ENCODE peak calls at places on chromosomes 6 and 20, in five cellular contexts. H is Panc1, B is HCT116, D is GM23338, E is HepG2. Y is an unnamed sample.

GRCh38 chr6:33944686-33945411 is 141.0 kb upstream of the MLN start:
- DNase-seq in D (peak), H (no peak), E (no peak), B (no peak), Y (no peak)

GRCh38 chr20:37920679-37921322 is 17.9 kb downstream of the VSTM2L start:
- DNase-seq in D (no peak), E (no peak), B (no peak), H (no peak), Y (no peak)

GRCh38 chr6:43096451-43097097 is 20.5 kb downstream of the PTK7 start:
- DNase-seq in E (no peak), H (no peak), D (peak), B (no peak), Y (no peak)

GRCh38 chr20:64151634-64152530 is 12.4 kb upstream of the MYT1 start:
- DNase-seq in B (peak), H (no peak), E (peak), D (peak), Y (no peak)

GRCh38 chr6:5179917-5180316 is 80.8 kb downstream of the LYRM4 start:
- DNase-seq in D (no peak), B (no peak), E (no peak), H (no peak), Y (no peak)

GRCh38 chr6:57283096-57283495 is 34.3 kb upstream of the PRIM2 start:
- DNase-seq in D (no peak), E (no peak), B (no peak), H (no peak), Y (no peak)

GRCh38 chr6:99151634-99152344 is 197.7 kb downstream of the FAXC start:
- DNase-seq in E (peak), B (peak), H (peak), D (peak), Y (no peak)

GRCh38 chr6:129490551-129491245 is 219.3 kb downstream of the ARHGAP18 start:
- DNase-seq in E (peak), B (peak), H (peak), D (peak), Y (peak)

GRCh38 chr6:46972521-46972920 is 50.8 kb upstream of the ADGRF5 start:
- DNase-seq in B (no peak), E (no peak), H (no peak), D (no peak), Y (peak)

GRCh38 chr6:168188974-168189678 is 110.1 kb upstream of the FRMD1 start:
- DNase-seq in E (no peak), H (no peak), B (no peak), D (no peak), Y (no peak)

GRCh38 chr6:36771145-36771544 is 68.1 kb downstream of the CPNE5 start:
- DNase-seq in H (no peak), B (no peak), E (no peak), D (no peak), Y (no peak)

GRCh38 chr6:99521557-99522286 is 6.5 kb upstream of the USP45 start:
- DNase-seq in D (peak), E (peak), H (no peak), B (no peak), Y (no peak)

GRCh38 chr6:158492881-158493280 is 67.0 kb upstream of the TMEM181 start:
- DNase-seq in B (no peak), E (no peak), D (no peak), H (no peak), Y (no peak)

DNA sequence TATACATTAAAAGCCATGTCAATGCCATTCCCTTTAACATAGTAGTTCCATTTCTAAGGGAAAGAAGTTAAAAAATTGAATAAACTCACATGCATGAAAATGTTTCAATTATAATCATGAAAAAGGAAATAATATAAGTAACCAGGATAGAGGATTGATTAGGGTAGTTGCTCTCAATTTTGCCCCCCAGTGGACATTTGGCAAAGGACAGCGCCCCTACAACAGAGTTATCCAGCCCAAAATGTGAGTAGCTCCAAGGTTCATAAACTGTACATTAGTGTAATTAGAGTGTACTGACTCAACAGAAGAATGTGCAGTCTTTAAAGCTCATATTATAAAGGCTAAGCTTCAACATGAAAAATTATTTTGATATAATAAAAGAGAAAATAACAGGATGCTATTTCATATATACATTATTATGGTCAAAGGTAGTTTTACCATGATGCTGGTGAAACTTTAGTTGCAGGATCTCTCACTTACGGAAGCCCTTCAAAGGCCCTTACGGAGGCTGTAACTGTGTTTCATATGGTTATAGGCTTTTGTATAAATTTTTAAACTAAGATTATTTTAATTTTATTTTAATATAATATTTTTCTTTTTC is 403.4 kb downstream of the PLCB1 start:
- DNase-seq in H (no peak), B (no peak), D (peak), E (peak), Y (no peak)
- TF ChIP-seq POLR2AphosphoS5 in H (no peak), B (no peak), D (no peak), E (no peak), Y (no peak)

GRCh38 chr6:35750557-35750956 is 13.7 kb downstream of the ARMC12 start:
- DNase-seq in B (no peak), H (no peak), E (no peak), D (no peak), Y (no peak)
- TF ChIP-seq REST in B (no peak), H (no peak), E (no peak), D (no peak), Y (no peak)

GRCh38 chr20:57530327-57530981 is 5.5 kb upstream of the CTCFL start:
- DNase-seq in B (no peak), E (no peak), H (no peak), D (no peak), Y (no peak)
- TF ChIP-seq POLR2AphosphoS5 in B (no peak), E (no peak), H (no peak), D (no peak), Y (no peak)

DNA sequence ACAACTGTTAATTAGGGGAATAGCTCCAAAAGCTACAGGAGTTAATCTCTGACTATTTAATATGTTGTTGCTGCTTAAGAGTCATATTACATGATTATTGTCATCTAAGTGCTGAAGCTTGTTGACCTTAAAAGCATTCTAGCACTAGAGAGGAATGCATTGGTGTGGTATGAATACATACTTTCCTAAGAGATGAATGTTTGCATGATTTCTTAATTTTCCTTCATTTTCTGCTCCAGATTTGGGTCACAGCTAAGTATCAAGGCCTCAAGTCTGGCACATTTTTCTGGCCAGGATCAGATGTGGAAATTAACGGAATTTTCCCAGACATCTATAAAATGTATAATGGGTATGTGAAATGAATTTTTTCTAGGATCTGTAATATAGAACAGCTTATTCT is 53.5 kb downstream of the ENPP1 start:
- DNase-seq in H (no peak), B (no peak), D (no peak), E (no peak), Y (no peak)
- TF ChIP-seq REST in H (no peak), B (no peak), D (no peak), E (no peak), Y (no peak)

GRCh38 chr6:141552463-141552862 is 580.3 kb upstream of the GJE1 start:
- DNase-seq in H (peak), B (peak), E (peak), D (no peak), Y (no peak)
- TF ChIP-seq POLR2AphosphoS5 in H (peak), B (peak), E (no peak), D (no peak), Y (no peak)

GRCh38 chr6:26205625-26206574 is 118.7 kb downstream of the HFE start:
- DNase-seq in B (peak), D (peak), E (peak), H (no peak), Y (peak)
- TF ChIP-seq REST in B (no peak), D (no peak), E (no peak), H (no peak), Y (no peak)

DNA sequence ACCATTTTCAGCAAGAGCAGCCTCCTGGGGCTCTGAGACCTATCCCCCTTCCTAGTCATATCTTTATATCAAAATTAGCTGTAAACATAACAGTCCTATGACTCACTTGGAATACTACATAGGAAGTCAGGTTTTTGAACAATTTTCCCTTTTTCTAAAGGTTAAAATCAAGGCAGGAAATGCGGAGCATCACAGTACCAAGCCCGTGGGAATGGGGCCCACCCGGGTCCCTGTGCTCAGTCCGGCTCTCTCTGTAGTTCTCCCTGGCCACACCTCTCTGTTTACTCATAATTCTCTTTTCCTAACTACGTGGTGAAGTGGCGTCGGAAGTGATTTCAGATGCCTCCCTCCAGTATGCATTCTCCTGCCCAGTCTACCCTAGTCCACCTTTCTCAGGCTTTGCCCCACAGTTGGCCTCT is 109.7 kb upstream of the TMEM170B start:
- DNase-seq in B (no peak), H (no peak), E (peak), D (no peak), Y (no peak)
- TF ChIP-seq POLR2AphosphoS5 in B (no peak), H (no peak), E (no peak), D (no peak), Y (no peak)

GRCh38 chr6:166778776-166779175 is 151.7 kb upstream of the RPS6KA2 start:
- DNase-seq in B (no peak), D (no peak), H (no peak), E (no peak), Y (no peak)

GRCh38 chr6:166780284-166780683 is 153.2 kb upstream of the RPS6KA2 start:
- DNase-seq in E (no peak), H (no peak), D (no peak), B (no peak), Y (no peak)

GRCh38 chr6:166779381-166779780 is 152.3 kb upstream of the RPS6KA2 start:
- DNase-seq in D (no peak), E (no peak), B (no peak), H (no peak), Y (no peak)

GRCh38 chr6:166782541-166782940 is 155.5 kb upstream of the RPS6KA2 start:
- DNase-seq in B (no peak), E (no peak), D (no peak), H (no peak), Y (no peak)

GRCh38 chr6:166781331-166781730 is 154.3 kb upstream of the RPS6KA2 start:
- DNase-seq in B (no peak), D (no peak), H (no peak), E (no peak), Y (no peak)
- TF ChIP-seq REST in B (no peak), D (no peak), H (no peak), E (no peak), Y (no peak)

GRCh38 chr6:159980474-159980873 is 11.6 kb downstream of the IGF2R start:
- DNase-seq in B (no peak), H (no peak), E (no peak), D (no peak), Y (no peak)

GRCh38 chr6:159983641-159984080 is 14.8 kb downstream of the IGF2R start:
- DNase-seq in B (no peak), D (no peak), H (no peak), E (no peak), Y (peak)

GRCh38 chr6:159982726-159983506 is 14.0 kb downstream of the IGF2R start:
- DNase-seq in D (no peak), H (no peak), E (no peak), B (no peak), Y (peak)

GRCh38 chr6:159981171-159981571 is 12.3 kb downstream of the IGF2R start:
- DNase-seq in B (no peak), D (no peak), H (no peak), E (no peak), Y (no peak)

GRCh38 chr6:159981591-159982245 is 12.8 kb downstream of the IGF2R start:
- DNase-seq in H (no peak), D (no peak), E (no peak), B (no peak), Y (peak)
- TF ChIP-seq POLR2AphosphoS5 in H (no peak), D (no peak), E (no peak), B (no peak), Y (peak)

GRCh38 chr6:133594551-133594950 is 294.4 kb upstream of the TCF21 start:
- DNase-seq in D (no peak), H (no peak), E (no peak), B (no peak), Y (no peak)
- TF ChIP-seq REST in D (no peak), H (no peak), E (no peak), B (no peak), Y (no peak)

Y was measured in HL-60.